ENCODE peak calls at places on chromosomes 3 and 15, in four cellular contexts. F, N, A and S are unnamed samples.

GRCh38 chr3:136237961-136238649 is 12.0 kb upstream of the PCCB start:
- DNase-seq in F (no peak), N (no peak), A (no peak), S (peak)

GRCh38 chr3:66656608-66657007 is 155.8 kb upstream of the LRIG1 start:
- DNase-seq in F (no peak), N (no peak), A (no peak), S (no peak)

GRCh38 chr15:67174864-67175573 is 79.4 kb downstream of the AAGAB start:
- DNase-seq in F (peak), N (no peak), A (peak), S (no peak)

GRCh38 chr15:98983333-98983732 is 24.3 kb downstream of the PGPEP1L start:
- DNase-seq in F (no peak), N (peak), A (peak), S (no peak)

GRCh38 chr15:60633426-60633968 is 154.6 kb upstream of the ICE2 start:
- DNase-seq in F (no peak), N (no peak), A (no peak), S (no peak)

GRCh38 chr15:49622561-49622960 is 1.7 kb downstream of the DTWD1 start:
- DNase-seq in F (no peak), N (peak), A (peak), S (peak)

GRCh38 chr15:48242015-48242414 is 35.9 kb downstream of the SLC12A1 start:
- DNase-seq in F (no peak), N (no peak), A (no peak), S (no peak)

GRCh38 chr15:60660290-60661051 is 181.5 kb upstream of the ICE2 start:
- DNase-seq in F (peak), N (peak), A (no peak), S (no peak)

GRCh38 chr3:48662753-48663488 is at the start of gene CELSR3:
- DNase-seq in F (peak), N (peak), A (peak), S (peak)

GRCh38 chr3:36302110-36302509 is 78.2 kb upstream of the STAC start:
- DNase-seq in F (peak), N (no peak), A (no peak), S (no peak)

GRCh38 chr3:11544413-11545181 is 99.1 kb downstream of the VGLL4 start:
- DNase-seq in F (peak), N (peak), A (no peak), S (no peak)

GRCh38 chr3:38110314-38111050 is 26.4 kb downstream of the ACAA1 start:
- DNase-seq in F (no peak), N (no peak), A (no peak), S (no peak)

GRCh38 chr3:124266517-124266916 is 274.6 kb upstream of the ROPN1 start:
- DNase-seq in F (peak), N (no peak), A (peak), S (no peak)

GRCh38 chr3:94548581-94549316 is 485.9 kb downstream of the NSUN3 start:
- DNase-seq in F (no peak), N (no peak), A (no peak), S (peak)

GRCh38 chr15:65914981-65915925 is 46.0 kb downstream of the RAB11A start:
- DNase-seq in F (no peak), N (no peak), A (no peak), S (no peak)

GRCh38 chr3:195803309-195803908 is 8.3 kb downstream of the MUC4 start:
- DNase-seq in F (no peak), N (peak), A (no peak), S (no peak)

GRCh38 chr3:129106866-129107565 is 14.6 kb downstream of the RAB43 start:
- DNase-seq in F (no peak), N (no peak), A (no peak), S (no peak)

GRCh38 chr15:77162872-77163633 is 92.1 kb upstream of the TSPAN3 start:
- DNase-seq in F (no peak), N (no peak), A (no peak), S (no peak)

GRCh38 chr3:65619391-65620298 is 419.1 kb downstream of the MAGI1 start:
- DNase-seq in F (peak), N (no peak), A (no peak), S (peak)

GRCh38 chr3:112143251-112143650 is 10.2 kb upstream of the GCSAM start:
- DNase-seq in F (no peak), N (peak), A (no peak), S (no peak)

GRCh38 chr3:63193647-63194046 is 84.5 kb upstream of the SYNPR start:
- DNase-seq in F (no peak), N (peak), A (no peak), S (peak)

GRCh38 chr15:28890711-28891495 is 5.1 kb downstream of the APBA2 start:
- DNase-seq in F (no peak), N (no peak), A (no peak), S (no peak)

GRCh38 chr3:130242850-130243569 is 102.5 kb upstream of the COL6A5 start:
- DNase-seq in F (no peak), N (peak), A (peak), S (no peak)

GRCh38 chr3:186217820-186218164 is 108.9 kb upstream of the ETV5 start:
- DNase-seq in F (no peak), N (no peak), A (no peak), S (no peak)

GRCh38 chr3:17044844-17045243 is 160.1 kb downstream of the PLCL2 start:
- DNase-seq in F (no peak), N (peak), A (no peak), S (no peak)

DNA sequence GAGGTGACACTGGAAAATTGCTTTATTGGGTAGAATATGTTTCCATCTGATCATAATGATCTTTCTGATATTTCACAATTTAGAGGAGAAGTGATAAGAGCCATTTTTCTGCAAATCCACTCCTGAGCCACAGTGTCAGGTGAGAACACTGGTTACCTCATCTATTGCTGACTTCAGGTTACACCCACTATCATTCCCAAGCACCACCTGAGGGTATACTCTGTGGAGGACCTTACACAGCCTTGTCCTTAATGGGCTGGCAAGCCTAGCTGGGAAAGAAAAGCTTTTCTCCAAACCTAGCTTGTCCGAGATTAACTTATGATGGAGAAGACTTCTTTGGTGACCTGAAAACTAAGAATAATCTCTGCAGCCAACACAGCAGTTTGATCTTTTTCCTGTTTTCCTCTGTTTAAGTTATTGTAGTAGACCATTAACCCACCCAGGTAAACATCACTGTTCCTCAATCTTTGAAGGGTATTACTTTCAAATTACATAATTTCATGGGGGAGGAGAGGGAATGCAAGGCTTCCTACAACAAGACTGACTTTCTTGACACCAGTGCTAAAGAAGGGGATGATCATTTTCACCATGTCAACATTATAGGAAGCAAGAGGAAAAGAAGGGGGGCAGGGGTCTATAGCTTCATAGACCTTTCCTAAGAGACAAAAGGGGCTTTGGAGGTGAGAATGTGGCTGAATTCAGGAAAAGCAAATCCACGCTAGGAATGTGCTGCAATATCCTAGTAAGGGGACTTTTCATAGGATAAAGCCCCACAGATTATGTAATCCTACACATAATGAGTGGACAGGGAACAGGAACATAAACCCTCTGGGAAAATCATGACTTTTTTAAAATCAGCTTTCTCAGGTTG is 1.7 kb downstream of the NCEH1 start:
- DNase-seq in F (no peak), N (no peak), A (no peak), S (no peak)
- H3K4me3 ChIP-seq in F (no peak), N (peak), A (peak), S (peak)

GRCh38 chr15:78949461-78949860 is 4.6 kb upstream of the CTSH start:
- DNase-seq in F (no peak), N (no peak), A (no peak), S (no peak)

GRCh38 chr15:78947506-78947905 is 2.7 kb upstream of the CTSH start:
- DNase-seq in F (no peak), N (no peak), A (no peak), S (no peak)

GRCh38 chr15:78950343-78950742 is 5.5 kb upstream of the CTSH start:
- DNase-seq in F (no peak), N (no peak), A (no peak), S (no peak)

GRCh38 chr15:78951841-78952238 is 7.0 kb upstream of the CTSH start:
- DNase-seq in F (no peak), N (no peak), A (peak), S (no peak)

GRCh38 chr15:78950906-78951840 is 6.3 kb upstream of the CTSH start:
- DNase-seq in F (no peak), N (no peak), A (peak), S (no peak)
- TF ChIP-seq CTCF in F (peak), N (peak), A (no peak), S (no peak)

DNA sequence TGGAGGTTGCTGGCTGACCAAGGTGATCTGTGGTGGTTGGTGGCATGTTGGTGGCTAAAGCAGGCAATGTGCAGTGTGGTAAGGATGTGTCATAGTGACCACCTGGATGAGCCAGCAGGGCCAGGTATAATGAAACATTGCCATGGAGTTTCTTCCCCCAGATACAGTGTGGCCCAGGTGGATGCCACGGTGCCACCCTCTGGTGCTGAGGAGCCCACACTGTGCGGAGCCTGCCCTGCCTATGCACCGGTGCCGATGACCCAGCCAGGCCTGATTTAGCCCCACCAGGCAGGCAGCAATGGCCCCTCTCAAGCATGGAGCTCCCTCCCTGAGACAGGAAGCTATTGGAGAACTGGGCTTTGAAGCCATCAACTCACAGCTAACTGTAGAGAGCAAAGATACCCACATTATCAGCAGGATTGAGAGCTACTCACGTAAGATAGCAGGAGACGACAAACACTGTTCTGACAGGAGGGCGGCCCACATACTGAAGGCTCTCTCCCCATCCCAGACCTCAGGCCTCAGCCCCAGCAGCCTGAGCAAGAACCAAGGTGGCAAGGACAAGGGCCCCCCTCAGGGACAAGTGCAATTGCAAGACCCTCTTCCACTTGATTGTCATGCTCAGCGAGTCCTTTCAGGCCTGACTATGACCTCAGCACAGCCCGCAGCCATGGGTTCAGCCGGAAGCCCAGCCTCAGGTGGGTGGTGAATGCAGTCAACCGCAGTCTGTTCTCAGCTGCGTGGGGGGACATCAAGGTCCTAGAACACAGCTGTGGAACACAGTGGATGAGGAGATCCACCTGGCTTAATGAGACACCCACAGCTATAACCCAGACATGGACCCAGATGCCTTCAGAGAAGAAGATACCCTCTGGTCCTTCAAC is 82.8 kb upstream of the CDV3 start:
- DNase-seq in F (no peak), N (no peak), A (no peak), S (no peak)
- H3K4me3 ChIP-seq in F (no peak), N (no peak), A (no peak), S (no peak)

GRCh38 chr3:134474956-134475355 is 10.8 kb downstream of the ANAPC13 start:
- DNase-seq in F (no peak), N (no peak), A (no peak), S (no peak)

GRCh38 chr3:134476977-134477376 is 8.8 kb downstream of the ANAPC13 start:
- DNase-seq in F (no peak), N (no peak), A (no peak), S (no peak)

GRCh38 chr3:134471521-134472193 is 14.1 kb downstream of the ANAPC13 start:
- DNase-seq in F (no peak), N (peak), A (peak), S (no peak)

GRCh38 chr3:134476306-134476705 is 9.5 kb downstream of the ANAPC13 start:
- DNase-seq in F (no peak), N (no peak), A (no peak), S (no peak)

DNA sequence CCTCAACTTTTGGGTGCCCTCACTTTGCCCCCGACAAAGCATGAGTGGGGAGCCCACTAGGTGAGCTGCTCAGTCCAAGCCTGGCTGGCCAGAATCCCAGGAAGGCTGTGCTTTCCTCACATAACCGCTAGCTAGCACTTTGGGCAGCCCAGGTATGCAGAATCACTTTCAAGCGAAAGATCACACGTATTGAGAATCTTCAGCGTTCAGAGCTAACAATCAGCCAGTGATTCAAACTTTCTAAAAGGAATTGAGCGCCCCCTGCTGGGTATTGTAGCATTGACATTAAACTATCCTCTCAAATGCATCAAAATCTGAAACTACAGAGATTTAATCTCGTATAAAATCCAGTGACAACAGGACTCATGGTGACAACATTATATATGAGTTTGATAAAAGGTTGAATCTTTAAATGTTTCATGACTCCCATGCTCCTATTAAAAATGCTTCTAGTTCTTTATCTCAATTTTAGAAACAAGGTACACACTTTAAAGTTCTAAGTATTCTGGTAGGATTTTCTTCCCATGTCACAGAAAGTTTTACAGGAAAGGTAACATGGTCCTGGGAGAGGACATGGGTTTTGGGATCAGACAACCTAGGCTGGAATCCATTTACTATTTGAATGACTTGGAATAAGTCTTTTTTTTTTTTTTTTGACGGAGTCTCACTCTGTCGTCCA is 11.8 kb downstream of the ANAPC13 start:
- DNase-seq in F (peak), N (peak), A (peak), S (peak)
- TF ChIP-seq CTCF in F (peak), N (peak), A (peak), S (peak)

GRCh38 chr15:31435256-31435781 is 108.7 kb downstream of the KLF13 start:
- DNase-seq in F (peak), N (peak), A (peak), S (peak)
- H3K4me3 ChIP-seq in F (no peak), N (peak), A (peak), S (no peak)

GRCh38 chr15:39976291-39977274 is 42.7 kb downstream of the EIF2AK4 start:
- DNase-seq in F (peak), N (peak), A (no peak), S (peak)
- TF ChIP-seq CTCF in F (peak), N (peak), A (no peak), S (peak)